ENCODE peak calls at places on chromosome 21, in seven cellular contexts. M, E, V, H, Y, A and B are unnamed samples.

GRCh38 chr21:26850116-26850643 is 5.0 kb upstream of the ADAMTS1 start:
- DNase-seq in M (peak), E (no peak), V (peak), H (no peak), Y (no peak), A (no peak), B (peak)

GRCh38 chr21:35932232-35932911 is 128.0 kb downstream of the SETD4 start:
- DNase-seq in M (peak), E (peak), V (no peak), H (peak), Y (no peak), A (no peak), B (no peak)

GRCh38 chr21:44903054-44903685 is 17.5 kb downstream of the ITGB2 start:
- DNase-seq in M (no peak), E (peak), V (no peak), H (no peak), Y (peak), A (no peak), B (no peak)

GRCh38 chr21:35204850-35205564 is 155.9 kb upstream of the RUNX1 start:
- DNase-seq in M (peak), E (peak), V (no peak), H (no peak), Y (peak), A (peak), B (no peak)

GRCh38 chr21:34801519-34802132 is 132.8 kb downstream of the CLIC6 start:
- DNase-seq in M (no peak), E (no peak), V (no peak), H (peak), Y (no peak), A (no peak), B (peak)

GRCh38 chr21:41216486-41216885 is 48.5 kb downstream of the BACE2 start:
- DNase-seq in M (no peak), E (no peak), V (no peak), H (no peak), Y (no peak), A (no peak), B (no peak)

GRCh38 chr21:27365394-27365793 is 398.5 kb upstream of the ADAMTS5 start:
- DNase-seq in M (peak), E (no peak), V (no peak), H (no peak), Y (no peak), A (no peak), B (no peak)

GRCh38 chr21:22225299-22225698 is 1227.1 kb downstream of the NCAM2 start:
- DNase-seq in M (no peak), E (no peak), V (no peak), H (no peak), Y (no peak), A (no peak), B (no peak)

GRCh38 chr21:37915941-37916794 is at the start of gene KCNJ6:
- DNase-seq in M (peak), E (peak), V (peak), H (no peak), Y (peak), A (peak), B (peak)

GRCh38 chr21:34075760-34076159 is 2.4 kb downstream of the MRPS6 start:
- DNase-seq in M (no peak), E (no peak), V (no peak), H (no peak), Y (no peak), A (no peak), B (no peak)

GRCh38 chr21:34022557-34023335 is 50.6 kb upstream of the MRPS6 start:
- DNase-seq in M (no peak), E (no peak), V (peak), H (no peak), Y (no peak), A (no peak), B (no peak)

GRCh38 chr21:31364265-31364945 is 20.3 kb upstream of the TIAM1 start:
- DNase-seq in M (no peak), E (no peak), V (no peak), H (no peak), Y (no peak), A (no peak), B (no peak)

GRCh38 chr21:45465105-45465504 is 60.1 kb downstream of the COL18A1 start:
- DNase-seq in M (no peak), E (no peak), V (no peak), H (no peak), Y (peak), A (peak), B (no peak)

GRCh38 chr21:16741228-16741665 is 771.6 kb upstream of the CXADR start:
- DNase-seq in M (peak), E (no peak), V (no peak), H (no peak), Y (no peak), A (no peak), B (no peak)

GRCh38 chr21:44682580-44683151 is 703 bp upstream of the KRTAP12-1 start:
- DNase-seq in M (no peak), E (no peak), V (no peak), H (no peak), Y (no peak), A (no peak), B (no peak)

GRCh38 chr21:46554431-46555224 is 50.3 kb downstream of the S100B start:
- DNase-seq in M (no peak), E (no peak), V (no peak), H (no peak), Y (peak), A (no peak), B (no peak)

GRCh38 chr21:46208761-46209721 is 19.5 kb downstream of the LSS start:
- DNase-seq in M (no peak), E (no peak), V (no peak), H (no peak), Y (peak), A (peak), B (no peak)

GRCh38 chr21:29538115-29538514 is 239.4 kb downstream of the BACH1 start:
- DNase-seq in M (peak), E (no peak), V (no peak), H (no peak), Y (no peak), A (no peak), B (no peak)

GRCh38 chr21:44800103-44800502 is 1.5 kb downstream of the UBE2G2 start:
- DNase-seq in M (peak), E (no peak), V (peak), H (no peak), Y (no peak), A (no peak), B (no peak)